ENCODE peak calls at places on chromosomes 12 and 14, in nine cellular contexts. V, F, C, X, A, Q, B, G and U are unnamed samples.

GRCh38 chr12:59874781-59875180 is 279.0 kb downstream of the SLC16A7 start:
- DNase-seq in V (no peak), F (no peak), C (no peak), X (no peak), A (no peak), Q (no peak), B (no peak), G (no peak), U (no peak)

GRCh38 chr12:120538281-120539156 is 4.4 kb downstream of the RNF10 start:
- DNase-seq in V (no peak), F (peak), C (no peak), X (peak), A (peak), Q (peak), B (no peak), G (peak), U (peak)

GRCh38 chr14:83217492-83217891 is 1683.8 kb upstream of the SEL1L start:
- DNase-seq in V (no peak), F (peak), C (no peak), X (no peak), A (peak), Q (peak), B (no peak), G (no peak), U (no peak)

GRCh38 chr14:103141117-103141796 is 18.0 kb downstream of the TNFAIP2 start:
- DNase-seq in V (no peak), F (peak), C (no peak), X (peak), A (peak), Q (no peak), B (no peak), G (no peak), U (no peak)

GRCh38 chr12:90233168-90234100 is 524.8 kb upstream of the ATP2B1 start:
- DNase-seq in V (no peak), F (no peak), C (no peak), X (no peak), A (peak), Q (no peak), B (no peak), G (no peak), U (peak)

GRCh38 chr12:67107235-67107634 is 161.9 kb upstream of the CAND1 start:
- DNase-seq in V (no peak), F (no peak), C (no peak), X (no peak), A (no peak), Q (no peak), B (no peak), G (no peak), U (no peak)

GRCh38 chr12:131525795-131526508 is 184.9 kb upstream of the SFSWAP start:
- DNase-seq in V (no peak), F (no peak), C (no peak), X (no peak), A (no peak), Q (no peak), B (no peak), G (no peak), U (no peak)

GRCh38 chr14:104244221-104245011 is 106.0 kb downstream of the KIF26A start:
- DNase-seq in V (peak), F (no peak), C (no peak), X (no peak), A (no peak), Q (no peak), B (no peak), G (no peak), U (no peak)

GRCh38 chr14:102532204-102532658 is 22.7 kb upstream of the ANKRD9 start:
- DNase-seq in V (no peak), F (no peak), C (no peak), X (no peak), A (peak), Q (no peak), B (no peak), G (no peak), U (no peak)

GRCh38 chr14:76724827-76725550 is 36.3 kb upstream of the VASH1 start:
- DNase-seq in V (no peak), F (no peak), C (no peak), X (no peak), A (no peak), Q (no peak), B (no peak), G (no peak), U (no peak)

GRCh38 chr14:58637040-58637390 is 747 bp upstream of the DACT1 start:
- DNase-seq in V (peak), F (peak), C (peak), X (peak), A (peak), Q (peak), B (no peak), G (peak), U (peak)

GRCh38 chr14:21202463-21203358 is 46.8 kb upstream of the OR5AU1 start:
- DNase-seq in V (no peak), F (no peak), C (no peak), X (no peak), A (no peak), Q (no peak), B (no peak), G (no peak), U (no peak)

GRCh38 chr12:98678236-98678945 is 33.3 kb downstream of the APAF1 start:
- DNase-seq in V (no peak), F (no peak), C (no peak), X (no peak), A (no peak), Q (no peak), B (no peak), G (no peak), U (no peak)

GRCh38 chr12:117060236-117060926 is 38.8 kb downstream of the TESC start:
- DNase-seq in V (no peak), F (no peak), C (no peak), X (no peak), A (no peak), Q (no peak), B (peak), G (no peak), U (no peak)

GRCh38 chr12:67067453-67068203 is 201.5 kb upstream of the CAND1 start:
- DNase-seq in V (no peak), F (no peak), C (no peak), X (no peak), A (no peak), Q (no peak), B (no peak), G (no peak), U (no peak)

GRCh38 chr12:94831081-94831747 is 172.3 kb downstream of the NDUFA12 start:
- DNase-seq in V (no peak), F (no peak), C (no peak), X (peak), A (no peak), Q (no peak), B (no peak), G (no peak), U (no peak)

GRCh38 chr12:108712925-108713203 is 18.5 kb downstream of the CORO1C start:
- DNase-seq in V (no peak), F (no peak), C (no peak), X (no peak), A (no peak), Q (no peak), B (no peak), G (no peak), U (no peak)

GRCh38 chr12:11922361-11922760 is 148.4 kb upstream of the BCL2L14 start:
- DNase-seq in V (no peak), F (no peak), C (no peak), X (no peak), A (no peak), Q (no peak), B (no peak), G (no peak), U (no peak)

GRCh38 chr12:49970658-49971057 is 2.1 kb upstream of the AQP6 start:
- DNase-seq in V (no peak), F (no peak), C (no peak), X (no peak), A (no peak), Q (no peak), B (no peak), G (no peak), U (no peak)

GRCh38 chr14:87081004-87081403 is 912.0 kb downstream of the GALC start:
- DNase-seq in V (no peak), F (no peak), C (no peak), X (no peak), A (no peak), Q (no peak), B (no peak), G (no peak), U (no peak)

GRCh38 chr14:87073880-87074570 is 919.0 kb downstream of the GALC start:
- DNase-seq in V (no peak), F (no peak), C (no peak), X (no peak), A (no peak), Q (no peak), B (no peak), G (no peak), U (no peak)

GRCh38 chr14:87076146-87076545 is 916.8 kb downstream of the GALC start:
- DNase-seq in V (no peak), F (no peak), C (no peak), X (no peak), A (no peak), Q (no peak), B (no peak), G (no peak), U (no peak)
- H3K4me3 ChIP-seq in V (no peak), F (no peak), C (no peak), X (no peak), A (no peak), Q (no peak), B (no peak), G (no peak), U (no peak)

GRCh38 chr12:122867701-122868461 is 28.0 kb downstream of the VPS37B start:
- DNase-seq in V (peak), F (no peak), C (no peak), X (no peak), A (peak), Q (no peak), B (peak), G (no peak), U (no peak)
- TF ChIP-seq CTCF in V (peak), F (no peak), C (peak), X (peak), A (peak), Q (no peak), B (peak), G (no peak), U (no peak)

DNA sequence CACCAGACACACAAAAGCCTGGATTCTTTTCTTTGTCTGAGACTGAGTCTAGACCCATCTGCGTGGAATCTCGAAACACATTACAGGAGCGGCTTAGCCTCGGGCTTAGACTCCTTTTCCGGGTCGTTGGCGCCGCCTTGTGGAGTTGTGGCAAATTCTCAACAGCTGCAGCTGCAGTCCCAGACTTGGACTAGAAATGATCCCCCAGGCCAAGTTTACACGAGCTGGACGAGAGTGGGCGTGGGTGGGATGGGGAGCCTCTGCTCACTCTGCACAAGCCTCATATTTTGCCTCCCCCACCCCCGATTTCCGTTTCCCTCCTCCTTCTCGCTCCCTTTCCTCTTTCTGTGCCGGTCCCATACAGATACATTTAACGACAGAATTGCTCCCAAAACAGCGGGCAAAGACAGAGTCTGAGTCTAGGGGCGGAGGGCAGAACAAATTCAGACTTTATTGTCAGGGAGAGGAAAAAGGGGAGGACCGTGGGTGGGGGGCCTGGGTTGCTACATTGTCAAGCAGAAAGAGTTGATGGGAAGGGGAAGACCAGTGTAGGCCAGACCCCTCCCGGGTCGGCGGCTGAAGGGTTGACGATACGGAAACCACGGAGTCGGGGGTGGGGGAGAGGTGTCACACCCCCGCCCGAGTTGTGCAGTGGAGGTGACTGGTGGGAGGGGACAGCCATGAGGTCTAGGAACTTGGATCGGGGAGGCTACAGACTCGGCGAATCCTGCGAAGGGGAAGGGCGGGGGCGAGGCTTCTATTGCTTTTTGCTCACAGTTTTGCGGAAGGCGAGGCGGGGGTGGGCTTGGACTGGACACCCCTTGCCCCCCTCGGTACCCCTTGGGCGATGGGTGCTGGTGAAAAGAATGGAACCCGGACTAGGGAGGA is 4.7 kb upstream of the GPR84 start:
- DNase-seq in V (peak), F (peak), C (peak), X (peak), A (peak), Q (peak), B (peak), G (peak), U (peak)
- H3K4me3 ChIP-seq in V (peak), F (peak), C (no peak), X (no peak), A (peak), Q (peak), B (peak), G (peak), U (peak)

GRCh38 chr12:114316076-114316475 is 89.9 kb downstream of the TBX5 start:
- DNase-seq in V (no peak), F (peak), C (peak), X (no peak), A (peak), Q (peak), B (no peak), G (no peak), U (peak)

GRCh38 chr12:114314403-114314802 is 91.5 kb downstream of the TBX5 start:
- DNase-seq in V (no peak), F (no peak), C (no peak), X (no peak), A (no peak), Q (no peak), B (no peak), G (no peak), U (no peak)

GRCh38 chr12:114314974-114315720 is 90.8 kb downstream of the TBX5 start:
- DNase-seq in V (no peak), F (no peak), C (no peak), X (no peak), A (no peak), Q (no peak), B (no peak), G (no peak), U (no peak)

GRCh38 chr12:114311966-114312365 is 94.0 kb downstream of the TBX5 start:
- DNase-seq in V (no peak), F (peak), C (no peak), X (no peak), A (peak), Q (no peak), B (no peak), G (no peak), U (peak)

DNA sequence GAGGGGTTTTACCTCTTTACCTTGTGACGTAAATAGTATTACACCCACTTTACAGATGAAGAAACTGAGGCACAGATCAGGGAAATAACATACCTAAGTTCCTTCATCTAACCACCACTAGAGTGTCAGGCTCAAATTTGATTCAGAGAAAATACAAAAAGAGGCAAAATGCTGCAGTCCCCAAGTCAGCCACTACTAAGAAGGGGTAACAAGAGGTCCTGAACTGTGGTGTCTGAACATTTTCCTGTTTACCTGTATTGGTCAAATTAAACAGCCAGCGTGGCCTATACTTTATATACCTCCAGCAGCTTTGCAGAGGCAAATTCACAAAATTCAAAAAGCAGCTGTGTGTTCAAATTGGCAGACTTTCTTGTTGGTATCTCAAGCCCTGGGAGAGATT is 92.0 kb downstream of the TBX5 start:
- DNase-seq in V (no peak), F (no peak), C (no peak), X (no peak), A (no peak), Q (no peak), B (no peak), G (no peak), U (no peak)
- TF ChIP-seq CTCF in V (no peak), F (no peak), C (no peak), X (no peak), A (no peak), Q (no peak), B (no peak), G (no peak), U (no peak)

GRCh38 chr14:67413806-67414769 is 2.1 kb upstream of the PLEK2 start:
- DNase-seq in V (no peak), F (peak), C (no peak), X (no peak), A (peak), Q (peak), B (peak), G (no peak), U (peak)

GRCh38 chr14:67409461-67409860 is 2.5 kb downstream of the PLEK2 start:
- DNase-seq in V (no peak), F (no peak), C (no peak), X (no peak), A (no peak), Q (no peak), B (no peak), G (no peak), U (no peak)

GRCh38 chr14:67411820-67412421 is at the start of gene PLEK2:
- DNase-seq in V (peak), F (peak), C (no peak), X (no peak), A (peak), Q (no peak), B (peak), G (no peak), U (no peak)

GRCh38 chr14:67411375-67411774 is 590 bp downstream of the PLEK2 start:
- DNase-seq in V (no peak), F (no peak), C (no peak), X (no peak), A (no peak), Q (no peak), B (no peak), G (no peak), U (no peak)

GRCh38 chr14:67410313-67410712 is 1.7 kb downstream of the PLEK2 start:
- DNase-seq in V (no peak), F (no peak), C (no peak), X (no peak), A (no peak), Q (no peak), B (no peak), G (no peak), U (no peak)
- H3K4me3 ChIP-seq in V (no peak), F (no peak), C (no peak), X (no peak), A (no peak), Q (no peak), B (no peak), G (no peak), U (no peak)

GRCh38 chr12:48865441-48866290 is at the start of gene RND1:
- DNase-seq in V (peak), F (peak), C (peak), X (peak), A (peak), Q (peak), B (peak), G (peak), U (peak)
- TF ChIP-seq CTCF in V (peak), F (no peak), C (no peak), X (no peak), A (no peak), Q (peak), B (peak), G (peak), U (no peak)

GRCh38 chr14:23120405-23121251 is 1.6 kb upstream of the CEBPE start:
- DNase-seq in V (peak), F (peak), C (no peak), X (peak), A (peak), Q (peak), B (peak), G (peak), U (peak)
- H3K4me3 ChIP-seq in V (no peak), F (no peak), C (no peak), X (no peak), A (no peak), Q (no peak), B (no peak), G (no peak), U (no peak)